ENCODE peak calls at places on chromosomes 1 and 21, in five cellular contexts. U is CD8-positive, alpha-beta memory T cell; P is left lung; I is Peyer's patch; E is psoas muscle. N is an unnamed sample.

GRCh38 chr1:187003353-187003752 is 174.6 kb downstream of the PLA2G4A start:
- DNase-seq in U (no peak), P (no peak), I (no peak), E (no peak), N (no peak)

GRCh38 chr1:179831225-179831624 is 46.4 kb downstream of the TOR1AIP2 start:
- DNase-seq in U (no peak), P (no peak), I (no peak), E (no peak), N (no peak)

GRCh38 chr1:189657131-189657530 is 820.5 kb downstream of the BRINP3 start:
- DNase-seq in U (no peak), P (no peak), I (no peak), E (no peak), N (no peak)

GRCh38 chr21:43819511-43820405 is 30.4 kb downstream of the RRP1 start:
- DNase-seq in U (no peak), P (peak; percentile 72), I (no peak), E (peak; percentile 42), N (no peak)

GRCh38 chr1:67241200-67241746 is 66.4 kb upstream of the IL12RB2 start:
- DNase-seq in U (no peak), P (no peak), I (no peak), E (no peak), N (no peak)

GRCh38 chr1:31038360-31038759 is 27.2 kb downstream of the PUM1 start:
- DNase-seq in U (no peak), P (no peak), I (no peak), E (no peak), N (no peak)

GRCh38 chr1:241525026-241525425 is 5.5 kb upstream of the FH start:
- DNase-seq in U (no peak), P (no peak), I (no peak), E (no peak), N (no peak)

GRCh38 chr1:24914226-24915069 is 15.6 kb downstream of the RUNX3 start:
- DNase-seq in U (no peak), P (peak; percentile 77), I (peak; percentile 76), E (peak; percentile 52), N (peak; percentile 62)

GRCh38 chr1:209601809-209602657 is 18.5 kb downstream of the CAMK1G start:
- DNase-seq in U (no peak), P (no peak), I (no peak), E (peak; percentile 61), N (peak; percentile 63)

GRCh38 chr1:119674835-119675289 is 26.8 kb upstream of the ZNF697 start:
- DNase-seq in U (no peak), P (no peak), I (no peak), E (peak; percentile 69), N (peak; percentile 72)

GRCh38 chr1:67987046-67987799 is 63.2 kb downstream of the DIRAS3 start:
- DNase-seq in U (no peak), P (no peak), I (no peak), E (no peak), N (no peak)

GRCh38 chr1:152188673-152189591 is 29.9 kb upstream of the RPTN start:
- DNase-seq in U (peak; percentile 67), P (peak; percentile 92), I (peak; percentile 82), E (peak; percentile 78), N (peak; percentile 80)

GRCh38 chr1:20184481-20184900 is 1.4 kb upstream of the UBXN10 start:
- DNase-seq in U (no peak), P (no peak), I (no peak), E (no peak), N (no peak)

GRCh38 chr21:36860736-36861594 is 105.5 kb downstream of the HLCS start:
- DNase-seq in U (no peak), P (no peak), I (no peak), E (no peak), N (no peak)

GRCh38 chr1:224774378-224774777 is 155.1 kb upstream of the DNAH14 start:
- DNase-seq in U (no peak), P (no peak), I (no peak), E (no peak), N (no peak)

GRCh38 chr1:234559152-234559916 is 50.6 kb downstream of the IRF2BP2 start:
- DNase-seq in U (no peak), P (no peak), I (no peak), E (no peak), N (no peak)

GRCh38 chr1:154219511-154219910 is 1.2 kb upstream of the UBAP2L start:
- DNase-seq in U (no peak), P (no peak), I (no peak), E (no peak), N (peak; percentile 30)

GRCh38 chr1:203306089-203306969 is 1.0 kb downstream of the BTG2 start:
- DNase-seq in U (peak; percentile 29), P (no peak), I (peak; percentile 70), E (peak; percentile 94), N (peak; percentile 81)

GRCh38 chr1:37825508-37825907 is 17.5 kb upstream of the YRDC start:
- DNase-seq in U (no peak), P (no peak), I (no peak), E (no peak), N (no peak)

GRCh38 chr21:42433946-42434551 is 30.3 kb downstream of the UBASH3A start:
- DNase-seq in U (no peak), P (no peak), I (no peak), E (no peak), N (no peak)

GRCh38 chr1:159783724-159784123 is 3.0 kb downstream of the DUSP23 start:
- DNase-seq in U (no peak), P (no peak), I (no peak), E (no peak), N (no peak)

GRCh38 chr1:159779403-159779851 is 1.3 kb upstream of the DUSP23 start:
- DNase-seq in U (no peak), P (no peak), I (no peak), E (peak; percentile 81), N (no peak)

GRCh38 chr1:159778266-159778665 is 2.5 kb upstream of the DUSP23 start:
- DNase-seq in U (no peak), P (no peak), I (no peak), E (no peak), N (no peak)

GRCh38 chr1:159781992-159782391 is 1.2 kb downstream of the DUSP23 start:
- DNase-seq in U (no peak), P (no peak), I (no peak), E (peak; percentile 52), N (no peak)

DNA sequence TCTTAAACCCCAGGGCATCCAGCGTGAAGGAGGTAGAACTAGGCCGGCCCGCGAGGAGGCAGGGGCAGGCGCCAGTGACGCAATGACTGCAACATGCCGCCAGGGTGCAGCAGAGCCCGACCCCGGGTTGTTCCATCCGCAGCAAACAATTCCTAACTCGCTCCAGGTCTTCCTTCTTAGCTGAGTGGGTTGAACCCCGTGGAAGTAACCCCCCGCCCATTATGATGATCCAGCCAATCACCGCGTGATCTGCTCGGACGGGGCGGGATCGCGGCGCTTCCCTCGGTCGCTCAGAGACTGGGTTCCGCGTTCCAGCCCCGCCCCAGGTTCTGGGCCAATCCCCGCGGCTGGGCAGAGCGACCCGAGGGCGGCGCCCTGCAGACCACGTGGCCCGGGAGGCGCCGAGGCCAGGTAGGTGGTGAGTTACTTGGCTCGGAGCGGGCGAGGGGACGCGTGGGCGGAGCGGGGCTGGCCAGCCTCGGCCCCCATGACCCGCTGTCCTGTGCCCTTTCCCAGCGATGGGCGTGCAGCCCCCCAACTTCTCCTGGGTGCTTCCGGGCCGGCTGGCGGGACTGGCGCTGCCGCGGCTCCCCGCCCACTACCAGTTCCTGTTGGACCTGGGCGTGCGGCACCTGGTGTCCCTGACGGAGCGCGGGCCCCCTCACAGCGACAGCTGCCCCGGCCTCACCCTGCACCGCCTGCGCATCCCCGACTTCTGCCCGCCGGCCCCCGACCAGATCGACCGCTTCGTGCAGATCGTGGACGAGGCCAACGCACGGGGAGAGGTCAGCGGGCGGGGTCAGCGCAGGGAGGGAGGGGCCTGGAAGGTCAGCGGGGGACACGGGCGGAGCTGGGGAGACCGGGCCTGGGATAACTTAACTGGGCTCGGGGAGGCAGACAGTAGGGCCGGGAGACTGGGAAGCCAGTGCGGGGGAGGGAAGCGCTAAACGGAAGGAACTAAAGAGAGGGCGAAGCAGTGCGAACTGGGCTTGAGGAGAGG is at the start of gene DUSP23:
- DNase-seq in U (peak; percentile 95), P (peak; percentile 99), I (peak; percentile 99), E (peak; percentile 99), N (peak; percentile 98)
- H3K4me3 ChIP-seq in U (peak within 1 kb of the TSS; percentile 63), P (peak within 1 kb of the TSS; percentile 98), I (peak within 1 kb of the TSS; percentile 69), E (peak within 1 kb of the TSS; percentile 72), N (peak within 1 kb of the TSS; percentile 69)

GRCh38 chr1:32331549-32331948 is 4.5 kb downstream of the MARCKSL1 start:
- DNase-seq in U (no peak), P (no peak), I (no peak), E (no peak), N (peak; percentile 29)
- H3K36me3 ChIP-seq in U (peaks cover 50% of the 10 kb centered on the region), P (no peaks in the 10 kb centered on the region), I (peaks cover 5% of the 10 kb centered on the region), E (peaks cover 2% of the 10 kb centered on the region), N (no peaks in the 10 kb centered on the region)

DNA sequence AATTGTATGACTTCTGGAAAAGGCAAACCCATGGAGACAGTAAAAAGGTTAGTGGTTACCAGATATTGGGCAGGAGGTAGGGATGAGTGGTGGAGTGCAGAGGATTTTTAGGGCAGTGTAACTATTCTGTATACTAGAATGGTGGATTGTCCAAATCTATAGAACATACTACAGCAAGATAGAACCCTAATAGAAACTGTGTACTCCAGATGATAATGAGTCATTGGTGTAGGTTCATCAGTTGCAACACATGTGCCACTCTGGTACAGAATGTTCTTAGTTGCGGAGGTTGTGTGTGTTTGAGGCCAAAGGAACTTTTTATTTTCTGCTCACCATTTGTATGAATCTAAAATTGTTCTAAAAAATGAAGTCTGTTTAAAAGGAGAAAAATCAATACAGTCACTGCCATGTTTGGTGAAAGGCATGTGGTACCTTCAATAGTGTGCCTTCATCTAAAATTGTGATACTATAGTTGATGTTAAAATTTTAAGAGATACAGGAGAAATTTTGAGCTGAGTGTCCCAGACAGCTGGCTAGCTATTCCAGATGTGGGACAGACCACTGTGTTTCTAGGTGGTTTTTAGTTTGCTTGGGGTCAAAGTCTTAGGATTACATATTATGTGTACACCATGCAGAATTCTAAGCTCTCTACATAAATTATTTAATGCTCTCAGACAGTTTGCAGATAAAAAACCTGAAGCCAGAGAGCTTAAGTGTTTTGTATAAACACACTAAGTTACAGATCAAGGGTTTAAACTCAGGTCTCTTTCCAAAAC is 150.5 kb downstream of the RPS6KC1 start:
- DNase-seq in U (no peak), P (no peak), I (no peak), E (no peak), N (no peak)
- H3K4me3 ChIP-seq in U (no peak overlapping the region), P (no peak overlapping the region), I (no peak overlapping the region), E (no peak overlapping the region), N (no peak overlapping the region)

GRCh38 chr1:172629638-172630037 is 29.3 kb upstream of the FASLG start:
- DNase-seq in U (no peak), P (no peak), I (no peak), E (no peak), N (no peak)

GRCh38 chr1:172627702-172628101 is 31.2 kb upstream of the FASLG start:
- DNase-seq in U (no peak), P (no peak), I (no peak), E (no peak), N (no peak)

GRCh38 chr1:172630060-172630818 is 28.7 kb upstream of the FASLG start:
- DNase-seq in U (no peak), P (no peak), I (no peak), E (no peak), N (no peak)

GRCh38 chr1:172628416-172628815 is 30.5 kb upstream of the FASLG start:
- DNase-seq in U (no peak), P (no peak), I (no peak), E (no peak), N (no peak)

DNA sequence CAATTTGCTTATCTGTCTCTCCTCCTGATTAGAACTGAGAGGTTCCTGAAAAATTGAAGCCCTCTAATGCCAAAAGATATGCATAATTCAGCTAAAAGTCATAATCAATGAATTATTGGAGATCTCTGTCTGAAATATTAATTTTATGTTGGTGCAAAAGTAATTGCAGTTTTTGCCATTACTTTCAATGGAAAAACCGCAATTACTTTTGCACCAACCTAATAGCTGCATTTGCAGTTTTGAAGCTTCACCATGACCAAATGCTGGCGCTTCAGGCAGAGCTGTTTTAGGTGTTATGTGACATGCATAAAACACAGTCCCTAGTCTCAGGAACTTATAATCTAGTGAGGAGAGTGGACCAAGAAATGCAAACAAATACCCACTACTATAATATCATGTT is 29.7 kb upstream of the FASLG start:
- DNase-seq in U (no peak), P (no peak), I (no peak), E (no peak), N (no peak)
- H3K36me3 ChIP-seq in U (no peaks in the 10 kb centered on the region), P (no peaks in the 10 kb centered on the region), I (no peaks in the 10 kb centered on the region), E (no peaks in the 10 kb centered on the region), N (no peaks in the 10 kb centered on the region)

N was measured in mucosa of descending colon.